ENCODE peak calls at places on chromosomes 6 and 20, in seven cellular contexts. Y, E, D, P, F, K and V are unnamed samples.

GRCh38 chr6:21804941-21805610 is 211.5 kb downstream of the SOX4 start:
- DNase-seq in Y (no peak), E (no peak), D (no peak), P (no peak), F (peak; percentile 55), K (no peak), V (no peak)

GRCh38 chr6:169230322-169230665 is 23.4 kb downstream of the THBS2 start:
- DNase-seq in Y (no peak), E (no peak), D (no peak), P (no peak), F (no peak), K (no peak), V (no peak)

GRCh38 chr6:16129623-16130243 is 847 bp downstream of the MYLIP start:
- DNase-seq in Y (no peak), E (no peak), D (no peak), P (peak; percentile 26), F (peak; percentile 5), K (peak; percentile 19), V (peak; percentile 38)

GRCh38 chr20:53413188-53413631 is 180.4 kb downstream of the ZNF217 start:
- DNase-seq in Y (peak; percentile 49), E (peak; percentile 92), D (peak; percentile 59), P (peak; percentile 67), F (no peak), K (no peak), V (peak; percentile 62)

GRCh38 chr20:63032026-63032800 is 25.4 kb upstream of the BHLHE23 start:
- DNase-seq in Y (no peak), E (no peak), D (no peak), P (no peak), F (no peak), K (no peak), V (no peak)

GRCh38 chr6:1267057-1267732 is 44.7 kb upstream of the FOXQ1 start:
- DNase-seq in Y (no peak), E (peak; percentile 49), D (peak; percentile 70), P (peak; percentile 86), F (no peak), K (peak; percentile 34), V (peak; percentile 83)

GRCh38 chr6:38749473-38749872 is 34.4 kb downstream of the DNAH8 start:
- DNase-seq in Y (no peak), E (no peak), D (no peak), P (no peak), F (no peak), K (no peak), V (no peak)

GRCh38 chr6:81763051-81763450 is 10.6 kb upstream of the TENT5A start:
- DNase-seq in Y (no peak), E (no peak), D (no peak), P (no peak), F (no peak), K (no peak), V (no peak)

GRCh38 chr6:105058316-105058715 is 101.4 kb downstream of the LIN28B start:
- DNase-seq in Y (no peak), E (no peak), D (no peak), P (no peak), F (no peak), K (no peak), V (no peak)

GRCh38 chr6:38728203-38728602 is 13.1 kb downstream of the DNAH8 start:
- DNase-seq in Y (no peak), E (no peak), D (no peak), P (no peak), F (no peak), K (no peak), V (no peak)

GRCh38 chr6:141103246-141103645 is 1029.5 kb upstream of the GJE1 start:
- DNase-seq in Y (no peak), E (no peak), D (no peak), P (peak; percentile 87), F (peak; percentile 59), K (peak; percentile 65), V (no peak)

GRCh38 chr6:110180228-110181008 is at the start of gene CDC40:
- DNase-seq in Y (peak; percentile 55), E (peak; percentile 63), D (no peak), P (no peak), F (no peak), K (no peak), V (no peak)

GRCh38 chr6:139368661-139369060 is 5.8 kb downstream of the CITED2 start:
- DNase-seq in Y (no peak), E (no peak), D (no peak), P (no peak), F (no peak), K (no peak), V (no peak)

GRCh38 chr6:113306552-113307145 is 550.5 kb upstream of the MARCKS start:
- DNase-seq in Y (peak; percentile 25), E (peak; percentile 55), D (peak; percentile 21), P (peak; percentile 68), F (no peak), K (peak; percentile 21), V (peak; percentile 64)

GRCh38 chr6:167703347-167703746 is 123.4 kb upstream of the AFDN start:
- DNase-seq in Y (no peak), E (no peak), D (no peak), P (no peak), F (no peak), K (no peak), V (no peak)

DNA sequence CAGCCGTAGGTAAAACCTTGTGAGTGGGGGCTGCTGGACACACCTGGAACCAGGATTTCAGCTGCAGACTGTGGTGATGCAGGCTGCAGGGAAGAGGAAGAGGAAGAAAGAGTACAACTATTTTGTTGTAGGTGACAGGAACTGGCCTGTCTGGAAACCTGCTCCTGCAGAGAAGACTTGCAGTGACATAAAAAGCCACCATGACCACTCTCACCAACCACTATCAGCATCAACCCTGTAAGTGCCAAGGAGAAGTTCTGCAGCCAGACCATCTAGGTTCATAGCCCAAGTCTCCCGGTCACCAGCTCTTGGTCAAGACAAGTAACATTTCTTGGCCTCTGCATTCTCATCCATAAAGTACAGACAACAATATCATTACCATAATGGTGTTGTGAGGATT is 91.2 kb downstream of the PREX1 start:
- DNase-seq in Y (no peak), E (no peak), D (no peak), P (no peak), F (no peak), K (no peak), V (no peak)
- H3K4me1 ChIP-seq in Y (peaks cover 61% of the 10 kb centered on the region), E (no peaks in the 10 kb centered on the region), D (peaks cover 5% of the 10 kb centered on the region), P (no peaks in the 10 kb centered on the region), F (no peaks in the 10 kb centered on the region), K (no peaks in the 10 kb centered on the region), V (peaks cover 4% of the 10 kb centered on the region)

GRCh38 chr20:38924718-38925117 is 1.5 kb upstream of the FAM83D start:
- DNase-seq in Y (no peak), E (no peak), D (no peak), P (no peak), F (no peak), K (no peak), V (no peak)

GRCh38 chr20:38926142-38926933 is at the start of gene FAM83D:
- DNase-seq in Y (peak; percentile 92), E (peak; percentile 100), D (peak; percentile 99), P (peak; percentile 99), F (peak; percentile 97), K (peak; percentile 89), V (peak; percentile 99)

GRCh38 chr20:38927902-38928578 is 1.8 kb downstream of the FAM83D start:
- DNase-seq in Y (no peak), E (no peak), D (peak; percentile 24), P (peak; percentile 43), F (no peak), K (no peak), V (peak; percentile 57)

GRCh38 chr20:38930242-38930569 is 4.0 kb downstream of the FAM83D start:
- DNase-seq in Y (no peak), E (no peak), D (no peak), P (no peak), F (no peak), K (no peak), V (no peak)

GRCh38 chr20:38926934-38927616 is 858 bp downstream of the FAM83D start:
- DNase-seq in Y (no peak), E (no peak), D (peak; percentile 10), P (peak; percentile 22), F (peak; percentile 36), K (no peak), V (peak; percentile 11)
- H3K4me1 ChIP-seq in Y (peaks cover 14% of the 10 kb centered on the region), E (peaks cover 14% of the 10 kb centered on the region), D (peaks cover 34% of the 10 kb centered on the region), P (peaks cover 35% of the 10 kb centered on the region), F (peaks cover 5% of the 10 kb centered on the region), K (peaks cover 7% of the 10 kb centered on the region), V (no peaks in the 10 kb centered on the region)

DNA sequence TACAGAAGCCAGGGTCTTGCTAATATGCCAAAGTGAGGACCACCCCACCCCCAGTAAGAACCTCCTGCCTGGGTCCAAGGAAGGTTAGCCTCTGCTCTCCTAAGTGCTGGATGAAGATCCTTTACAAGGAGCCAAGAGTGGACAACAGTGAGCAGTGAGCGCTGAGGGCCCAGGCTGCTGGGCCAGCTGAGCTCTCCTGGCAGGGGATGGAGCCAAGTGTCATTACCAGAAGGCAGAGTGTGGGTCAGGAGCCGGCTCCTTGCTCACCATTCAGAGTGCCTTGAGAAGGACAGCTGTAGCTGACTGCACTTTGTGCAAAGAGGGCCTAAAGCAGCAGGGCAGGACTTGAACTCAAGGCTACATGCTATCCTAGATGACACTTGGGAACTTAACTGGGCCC is 16.9 kb downstream of the MAFB start:
- DNase-seq in Y (no peak), E (no peak), D (no peak), P (no peak), F (no peak), K (no peak), V (no peak)
- H3K4me1 ChIP-seq in Y (no peaks in the 10 kb centered on the region), E (peaks cover 21% of the 10 kb centered on the region), D (peaks cover 19% of the 10 kb centered on the region), P (no peaks in the 10 kb centered on the region), F (no peaks in the 10 kb centered on the region), K (no peaks in the 10 kb centered on the region), V (peaks cover 2% of the 10 kb centered on the region)

GRCh38 chr20:51398552-51398951 is 144.0 kb downstream of the NFATC2 start:
- DNase-seq in Y (no peak), E (no peak), D (no peak), P (no peak), F (no peak), K (no peak), V (no peak)
- H3K4me1 ChIP-seq in Y (peaks cover 44% of the 10 kb centered on the region), E (peaks cover 7% of the 10 kb centered on the region), D (no peaks in the 10 kb centered on the region), P (no peaks in the 10 kb centered on the region), F (peaks cover 3% of the 10 kb centered on the region), K (no peaks in the 10 kb centered on the region), V (no peaks in the 10 kb centered on the region)

DNA sequence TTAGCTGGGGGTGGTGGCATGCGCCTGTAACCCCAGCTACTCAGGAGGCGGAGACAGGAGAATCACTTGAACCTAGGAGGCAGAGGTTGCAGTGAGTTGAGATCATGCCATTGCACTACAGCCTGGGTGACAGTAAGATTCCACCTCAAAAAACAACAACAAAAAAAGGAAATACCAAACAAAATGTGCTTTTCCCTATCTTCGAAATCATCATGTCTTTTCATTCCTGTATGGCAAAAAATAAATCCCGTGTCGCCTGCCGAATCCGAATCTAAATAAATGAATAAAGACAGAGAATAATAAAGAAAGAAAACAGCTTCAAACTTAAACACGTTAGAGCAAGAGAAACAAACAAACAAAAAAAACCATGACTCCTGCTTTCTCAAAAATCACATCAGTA is 11.8 kb downstream of the B4GALT5 start:
- DNase-seq in Y (no peak), E (no peak), D (no peak), P (no peak), F (no peak), K (no peak), V (no peak)
- H3K4me1 ChIP-seq in Y (peaks cover 8% of the 10 kb centered on the region), E (peaks cover 33% of the 10 kb centered on the region), D (peaks cover 93% of the 10 kb centered on the region), P (peaks cover 48% of the 10 kb centered on the region), F (peaks cover 12% of the 10 kb centered on the region), K (peaks cover 35% of the 10 kb centered on the region), V (peaks cover 13% of the 10 kb centered on the region)

DNA sequence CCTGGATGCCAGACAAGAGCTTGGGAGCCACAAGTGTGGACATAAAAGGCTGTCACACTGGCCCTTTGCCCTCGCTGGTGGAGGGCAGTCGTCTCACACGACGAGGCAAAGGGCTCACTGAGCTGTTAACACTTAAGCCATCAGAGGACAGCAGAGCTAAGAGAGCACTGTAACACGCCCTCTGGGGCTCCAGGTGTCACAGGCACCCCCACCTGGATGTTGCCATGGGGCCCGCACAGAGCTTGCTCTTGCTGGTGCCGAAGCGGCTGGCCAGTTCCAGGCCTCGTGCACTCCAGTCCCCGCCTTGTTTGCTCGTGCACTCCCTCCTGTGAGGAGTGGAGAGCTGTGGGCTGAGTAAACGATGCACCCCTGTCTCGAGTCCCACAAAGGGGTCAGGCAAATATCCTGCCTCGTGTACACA is 37.4 kb downstream of the SLC35D3 start:
- DNase-seq in Y (no peak), E (peak; percentile 93), D (no peak), P (no peak), F (no peak), K (no peak), V (peak; percentile 74)
- H3K4me1 ChIP-seq in Y (peaks cover 4% of the 10 kb centered on the region), E (peaks cover 38% of the 10 kb centered on the region), D (no peaks in the 10 kb centered on the region), P (no peaks in the 10 kb centered on the region), F (peaks cover 2% of the 10 kb centered on the region), K (no peaks in the 10 kb centered on the region), V (peaks cover 3% of the 10 kb centered on the region)